ENCODE peak calls at places on chromosomes 13 and 19, in six cellular contexts. Y is cardiac muscle cell, O is body of pancreas, R is neural progenitor cell, Q is prostate gland, T is mammary epithelial cell. V is an unnamed sample.

GRCh38 chr19:42253245-42254082 is 1.5 kb downstream of the ERF start:
- DNase-seq in Y (peak; percentile 65), R (peak; percentile 91), Q (no peak), O (peak; percentile 61), T (peak; percentile 58), V (peak; percentile 45)

GRCh38 chr19:55173717-55174409 is 6.2 kb downstream of the SYT5 start:
- DNase-seq in O (peak; percentile 50), Y (peak; percentile 83), T (peak; percentile 30), Q (no peak), R (peak; percentile 89), V (no peak)

GRCh38 chr13:73767191-73767741 is 366.9 kb downstream of the KLF12 start:
- DNase-seq in T (no peak), Y (no peak), Q (no peak), O (no peak), R (peak; percentile 91), V (no peak)

GRCh38 chr13:113373811-113374485 is 10.0 kb upstream of the GRTP1 start:
- DNase-seq in Q (no peak), O (no peak), Y (no peak), R (no peak), T (no peak), V (no peak)

GRCh38 chr13:86946734-86947133 is 724.4 kb upstream of the SLITRK5 start:
- DNase-seq in O (no peak), T (no peak), R (no peak), Y (no peak), Q (no peak), V (no peak)

GRCh38 chr13:35961461-35962220 is 169.5 kb downstream of the DCLK1 start:
- DNase-seq in T (no peak), R (no peak), O (no peak), Q (no peak), Y (no peak), V (no peak)

GRCh38 chr19:58237324-58237723 is 8.6 kb downstream of the ZNF544 start:
- DNase-seq in T (no peak), O (no peak), Q (no peak), Y (no peak), R (no peak), V (no peak)

GRCh38 chr13:80116107-80116506 is 224.8 kb downstream of the SPRY2 start:
- DNase-seq in Q (no peak), Y (peak; percentile 54), R (no peak), O (no peak), T (peak; percentile 32), V (no peak)

GRCh38 chr13:49356224-49356623 is 87.6 kb downstream of the CAB39L start:
- DNase-seq in T (peak; percentile 52), O (no peak), Q (no peak), R (no peak), Y (peak; percentile 62), V (no peak)

GRCh38 chr13:110343241-110343865 is 36.3 kb downstream of the COL4A2 start:
- DNase-seq in T (peak; percentile 95), Q (peak; percentile 74), Y (no peak), R (no peak), O (no peak), V (no peak)

GRCh38 chr13:100837611-100838010 is 163.0 kb upstream of the TMTC4 start:
- DNase-seq in Q (no peak), Y (no peak), T (no peak), O (no peak), R (no peak), V (no peak)

GRCh38 chr19:54029930-54030490 is 33.7 kb downstream of the VSTM1 start:
- DNase-seq in O (peak; percentile 45), Q (peak; percentile 34), T (peak; percentile 28), Y (peak; percentile 79), R (peak; percentile 81), V (peak; percentile 27)

GRCh38 chr19:45547965-45548609 is 36.5 kb downstream of the OPA3 start:
- DNase-seq in O (no peak), T (peak; percentile 94), Y (peak; percentile 29), Q (peak; percentile 77), R (no peak), V (no peak)

GRCh38 chr19:33673996-33674395 is 52.2 kb downstream of the CHST8 start:
- DNase-seq in R (no peak), Y (no peak), T (no peak), O (no peak), Q (no peak), V (no peak)

GRCh38 chr19:41510484-41510883 is 65.5 kb upstream of the CEACAM21 start:
- DNase-seq in T (no peak), Q (no peak), Y (no peak), R (no peak), O (no peak), V (no peak)

GRCh38 chr19:14480695-14481069 is 5.5 kb upstream of the PTGER1 start:
- DNase-seq in T (no peak), Y (no peak), R (no peak), O (no peak), Q (no peak), V (no peak)

GRCh38 chr13:109256866-109257760 is 529.3 kb downstream of the IRS2 start:
- DNase-seq in Y (peak; percentile 98), Q (peak; percentile 5), T (peak; percentile 100), R (no peak), O (peak; percentile 40), V (no peak)

GRCh38 chr13:20439261-20439660 is 86.4 kb downstream of the CRYL1 start:
- DNase-seq in O (no peak), T (no peak), Y (peak; percentile 52), Q (no peak), R (no peak), V (no peak)

GRCh38 chr13:43493496-43494000 is 293.2 kb downstream of the ENOX1 start:
- DNase-seq in R (no peak), Y (no peak), T (no peak), Q (no peak), O (no peak), V (no peak)

GRCh38 chr13:103788061-103788652 is 721.9 kb upstream of the SLC10A2 start:
- DNase-seq in Q (no peak), Y (no peak), R (no peak), O (no peak), T (no peak), V (no peak)

GRCh38 chr19:7257148-7258041 is 36.8 kb downstream of the INSR start:
- DNase-seq in Q (peak; percentile 56), T (peak; percentile 76), Y (peak; percentile 72), O (peak; percentile 94), R (no peak), V (no peak)

GRCh38 chr19:33449799-33450198 is 71.8 kb downstream of the PEPD start:
- DNase-seq in T (no peak), R (no peak), Y (no peak), O (no peak), Q (no peak), V (no peak)

GRCh38 chr13:97142452-97142851 is 79.7 kb upstream of the MBNL2 start:
- DNase-seq in Y (peak; percentile 56), Q (no peak), O (peak; percentile 46), T (no peak), R (no peak), V (no peak)

GRCh38 chr19:313169-313987 is 22.2 kb upstream of the PLPP2 start:
- DNase-seq in T (no peak), Y (no peak), O (no peak), Q (no peak), R (no peak), V (no peak)

GRCh38 chr13:21208755-21209154 is 32.3 kb downstream of the MRPL57 start:
- DNase-seq in Y (peak; percentile 36), T (no peak), R (no peak), O (no peak), Q (no peak), V (no peak)

GRCh38 chr19:38274734-38275133 is 10.4 kb downstream of the SPINT2 start:
- DNase-seq in R (no peak), O (no peak), T (no peak), Q (peak; percentile 58), Y (no peak), V (no peak)
- H3K27ac ChIP-seq in R (no peak overlapping the region), O (no peak overlapping the region), T (no peak overlapping the region), Q (peak overlapping the region; percentile 19), Y (peak overlapping the region; percentile 69), V (no peak overlapping the region)

DNA sequence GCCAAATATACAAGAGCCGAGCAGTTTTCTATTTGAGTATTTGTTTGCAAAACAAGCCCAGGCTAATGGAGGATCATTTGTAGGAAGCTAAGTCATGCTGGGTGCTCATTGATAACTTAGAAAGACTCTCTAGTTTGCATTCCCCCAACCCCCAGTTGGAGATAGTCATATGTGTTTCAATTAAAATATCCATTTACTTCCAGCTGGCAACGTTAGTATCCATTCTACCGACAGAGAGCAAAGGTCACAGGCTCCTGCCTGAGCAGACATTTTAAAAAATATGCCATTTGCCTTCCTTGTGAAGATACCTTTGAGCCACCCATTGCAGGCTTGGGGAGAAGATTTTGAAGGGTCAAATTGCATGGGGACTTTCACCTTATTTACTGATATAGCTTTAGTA is 334.9 kb downstream of the GPC6 start:
- DNase-seq in O (no peak), R (peak; percentile 32), T (no peak), Q (no peak), Y (no peak), V (no peak)
- H3K4me3 ChIP-seq in O (no peak overlapping the region), R (peak overlapping the region; percentile 7), T (no peak overlapping the region), Q (no peak overlapping the region), Y (no peak overlapping the region), V (no peak overlapping the region)

GRCh38 chr19:37719111-37719926 is at the start of gene ZNF607:
- DNase-seq in R (peak; percentile 97), Y (peak; percentile 93), T (peak; percentile 91), O (peak; percentile 92), Q (peak; percentile 86), V (peak; percentile 85)
- H3K27ac ChIP-seq in R (peak within 1 kb of the TSS; percentile 36), Y (peak within 1 kb of the TSS; percentile 72), T (peak within 1 kb of the TSS; percentile 52), O (peak within 1 kb of the TSS; percentile 85), Q (peak within 1 kb of the TSS; percentile 77), V (peak within 1 kb of the TSS; percentile 60)

GRCh38 chr19:11948646-11949045 is 16.2 kb upstream of the ZNF763 start:
- DNase-seq in R (no peak), T (no peak), Y (no peak), O (no peak), Q (no peak), V (no peak)
- H3K4me3 ChIP-seq in R (no peak overlapping the region), T (no peak overlapping the region), Y (no peak overlapping the region), O (no peak overlapping the region), Q (no peak overlapping the region), V (peak overlapping the region; percentile 10)

GRCh38 chr19:35790981-35791813 is 15.8 kb downstream of the ARHGAP33 start:
- DNase-seq in T (no peak), Q (no peak), Y (no peak), R (no peak), O (peak; percentile 83), V (no peak)

GRCh38 chr19:35792312-35792711 is 16.9 kb downstream of the ARHGAP33 start:
- DNase-seq in R (no peak), O (no peak), Q (no peak), Y (no peak), T (no peak), V (no peak)

GRCh38 chr19:35792888-35793287 is 17.5 kb downstream of the ARHGAP33 start:
- DNase-seq in O (no peak), Q (no peak), T (no peak), Y (no peak), R (no peak), V (no peak)

GRCh38 chr19:35791814-35792279 is 16.5 kb downstream of the ARHGAP33 start:
- DNase-seq in Q (no peak), O (no peak), R (no peak), T (no peak), Y (no peak), V (no peak)

GRCh38 chr19:35793381-35794165 is 18.2 kb downstream of the ARHGAP33 start:
- DNase-seq in T (no peak), O (no peak), R (no peak), Y (peak; percentile 17), Q (no peak), V (no peak)
- H3K27ac ChIP-seq in T (no peak overlapping the region), O (no peak overlapping the region), R (no peak overlapping the region), Y (no peak overlapping the region), Q (no peak overlapping the region), V (no peak overlapping the region)